ENCODE peak calls at places on chromosome 6, in eight cellular contexts. H is IMR-90, Y is heart left ventricle, C is K562, E is lower leg skin, P is sigmoid colon, R is A549, N is thyroid gland. J is an unnamed sample.

GRCh38 chr6:108091288-108091687 is 16.7 kb upstream of the OSTM1 start:
- DNase-seq in C (no peak), N (no peak), Y (no peak), P (no peak), H (no peak), R (no peak), E (no peak), J (no peak)

GRCh38 chr6:114291428-114291827 is 51.4 kb downstream of the HS3ST5 start:
- DNase-seq in E (no peak), P (no peak), Y (no peak), C (no peak), H (no peak), N (no peak), R (no peak), J (no peak)

GRCh38 chr6:116405663-116406329 is 35.0 kb downstream of the DSE start:
- DNase-seq in E (no peak), C (no peak), P (no peak), R (no peak), N (no peak), Y (no peak), H (peak; percentile 86), J (no peak)

GRCh38 chr6:152746172-152746553 is 4.4 kb upstream of the VIP start:
- DNase-seq in C (no peak), R (peak; percentile 74), P (no peak), E (no peak), N (no peak), H (peak; percentile 59), Y (no peak), J (no peak)

GRCh38 chr6:151089916-151090443 is 149.8 kb upstream of the AKAP12 start:
- DNase-seq in E (no peak), H (no peak), Y (no peak), C (no peak), P (no peak), R (no peak), N (no peak), J (no peak)

GRCh38 chr6:30931959-30932645 is at the start of gene SFTA2:
- DNase-seq in H (no peak), R (no peak), C (no peak), N (no peak), Y (no peak), P (no peak), E (no peak), J (no peak)

GRCh38 chr6:127515794-127516675 is 3.1 kb downstream of the MTCL3 start:
- DNase-seq in C (peak; percentile 76), Y (peak; percentile 75), E (no peak), N (peak; percentile 71), H (peak; percentile 55), R (peak; percentile 7), P (peak; percentile 77), J (peak; percentile 24)

GRCh38 chr6:90374201-90374600 is 77.6 kb upstream of the BACH2 start:
- DNase-seq in Y (no peak), C (no peak), E (no peak), N (no peak), H (no peak), P (no peak), R (no peak), J (no peak)

GRCh38 chr6:142805042-142805441 is 139.9 kb downstream of the HIVEP2 start:
- DNase-seq in H (no peak), Y (no peak), P (no peak), R (no peak), E (no peak), N (peak; percentile 44), C (no peak), J (no peak)

GRCh38 chr6:36686668-36687513 is 8.4 kb downstream of the CDKN1A start:
- DNase-seq in P (no peak), R (no peak), N (no peak), E (no peak), H (no peak), C (no peak), Y (no peak), J (no peak)
- TF ChIP-seq POLR2A in P (no peak), R (no peak), N (no peak), E (no peak), H (no peak), C (no peak), Y (no peak), J (no peak)

GRCh38 chr6:84061174-84061573 is 27.6 kb downstream of the MRAP2 start:
- DNase-seq in Y (no peak), H (no peak), C (no peak), P (no peak), N (no peak), E (no peak), R (no peak), J (no peak)

GRCh38 chr6:84062519-84063154 is 29.1 kb downstream of the MRAP2 start:
- DNase-seq in N (no peak), P (no peak), R (no peak), H (no peak), C (peak; percentile 85), Y (no peak), E (no peak), J (peak; percentile 73)

GRCh38 chr6:84065718-84066290 is 32.2 kb downstream of the MRAP2 start:
- DNase-seq in H (peak; percentile 5), N (no peak), C (no peak), R (no peak), Y (no peak), P (no peak), E (no peak), J (no peak)

GRCh38 chr6:84061613-84062398 is 28.2 kb downstream of the MRAP2 start:
- DNase-seq in R (no peak), H (no peak), C (no peak), P (no peak), E (no peak), N (no peak), Y (no peak), J (no peak)

GRCh38 chr6:84066536-84066935 is 33.0 kb downstream of the MRAP2 start:
- DNase-seq in N (no peak), E (no peak), P (no peak), C (no peak), R (no peak), H (no peak), Y (no peak), J (no peak)
- TF ChIP-seq POLR2A in N (no peak), E (no peak), P (no peak), C (no peak), R (no peak), H (no peak), Y (no peak), J (no peak)

GRCh38 chr6:28248916-28249315 is 3.2 kb downstream of the ZKSCAN4 start:
- DNase-seq in R (no peak), P (no peak), N (no peak), E (no peak), Y (no peak), H (no peak), C (no peak), J (no peak)

GRCh38 chr6:28254340-28254618 is 2.2 kb upstream of the ZKSCAN4 start:
- DNase-seq in N (no peak), R (no peak), C (no peak), Y (no peak), E (no peak), P (no peak), H (no peak), J (peak; percentile 14)

GRCh38 chr6:28250747-28251146 is 1.3 kb downstream of the ZKSCAN4 start:
- DNase-seq in C (no peak), N (no peak), R (no peak), E (no peak), Y (no peak), P (no peak), H (no peak), J (no peak)

GRCh38 chr6:28252507-28252975 is 472 bp upstream of the ZKSCAN4 start:
- DNase-seq in P (no peak), C (peak; percentile 33), E (no peak), N (no peak), R (no peak), H (no peak), Y (no peak), J (peak; percentile 37)

GRCh38 chr6:28251648-28252506 is at the start of gene ZKSCAN4:
- DNase-seq in P (peak; percentile 82), H (peak; percentile 92), C (peak; percentile 86), R (peak; percentile 90), N (peak; percentile 70), Y (peak; percentile 72), E (peak; percentile 62), J (peak; percentile 92)
- TF ChIP-seq POLR2A in P (no peak), H (no peak), C (peak; percentile 75), R (no peak), N (no peak), Y (no peak), E (no peak), J (peak; percentile 56)

GRCh38 chr6:37169458-37170272 is at the start of gene PIM1:
- DNase-seq in H (peak; percentile 95), E (peak; percentile 99), Y (peak; percentile 100), R (peak; percentile 96), N (peak; percentile 100), C (peak; percentile 99), P (peak; percentile 99), J (peak; percentile 99)
- TF ChIP-seq POLR2A in H (peak; percentile 79), E (no peak), Y (peak; percentile 68), R (peak; percentile 56), N (peak; percentile 98), C (peak; percentile 51), P (peak; percentile 79), J (no peak)

GRCh38 chr6:53651764-53652401 is 13.7 kb downstream of the KLHL31 start:
- DNase-seq in R (peak; percentile 88), P (peak; percentile 82), Y (peak; percentile 83), E (peak; percentile 59), H (peak; percentile 44), C (no peak), N (peak; percentile 92), J (peak; percentile 85)
- TF ChIP-seq POLR2A in R (peak; percentile 64), P (no peak), Y (no peak), E (no peak), H (no peak), C (no peak), N (peak; percentile 82), J (peak; percentile 44)

GRCh38 chr6:33885121-33886057 is 81.6 kb upstream of the MLN start:
- DNase-seq in H (peak; percentile 25), Y (no peak), P (no peak), N (no peak), R (peak; percentile 16), C (no peak), E (no peak), J (no peak)

GRCh38 chr6:33888183-33888582 is 84.4 kb upstream of the MLN start:
- DNase-seq in P (no peak), E (no peak), H (no peak), N (no peak), R (no peak), C (no peak), Y (no peak), J (no peak)

GRCh38 chr6:33880746-33881145 is 76.9 kb upstream of the MLN start:
- DNase-seq in Y (no peak), E (no peak), C (no peak), R (no peak), N (no peak), H (no peak), P (no peak), J (no peak)

GRCh38 chr6:33882154-33882553 is 78.4 kb upstream of the MLN start:
- DNase-seq in C (no peak), E (peak; percentile 35), N (no peak), P (peak; percentile 86), H (peak; percentile 4), Y (no peak), R (no peak), J (no peak)

GRCh38 chr6:33886673-33887144 is 82.9 kb upstream of the MLN start:
- DNase-seq in H (peak; percentile 41), P (peak; percentile 83), N (no peak), C (no peak), E (peak; percentile 67), R (no peak), Y (peak; percentile 76), J (no peak)
- TF ChIP-seq POLR2A in H (no peak), P (no peak), N (no peak), C (no peak), E (no peak), R (no peak), Y (no peak), J (no peak)

J was measured in erythroblast.